ENCODE peak calls at places on chromosomes 3 and 15, in seven cellular contexts. X is NCI-H1092 treated with DMSO at 0.1 percent for 48 hours, A is amniotic stem cell, M is T-cell, F is T-helper 1 cell, Z is Right ventricle myocardium superior, B is aorta. I is an unnamed sample.

GRCh38 chr15:97867870-97868269 is 92.6 kb upstream of the ARRDC4 start:
- DNase-seq in Z (peak), A (no peak), X (no peak), M (no peak), B (no peak), F (no peak), I (no peak)

GRCh38 chr15:99454941-99455795 is 110.6 kb upstream of the MEF2A start:
- DNase-seq in X (no peak), B (peak), A (peak), Z (peak), F (no peak), M (no peak), I (peak)

GRCh38 chr3:140292154-140292553 is 357.2 kb downstream of the CLSTN2 start:
- DNase-seq in M (no peak), X (no peak), Z (no peak), A (no peak), F (no peak), B (no peak), I (no peak)

GRCh38 chr3:59388555-59389280 is 338.9 kb upstream of the CFAP20DC start:
- DNase-seq in M (no peak), B (no peak), X (no peak), Z (no peak), A (no peak), F (no peak), I (no peak)

GRCh38 chr3:188205992-188206416 is 52.0 kb downstream of the LPP start:
- DNase-seq in A (no peak), X (no peak), M (no peak), B (no peak), F (no peak), Z (no peak), I (no peak)

GRCh38 chr3:42264399-42265058 is 1.5 kb downstream of the CCK start:
- DNase-seq in A (no peak), M (no peak), X (peak), B (no peak), Z (peak), F (no peak), I (no peak)

GRCh38 chr15:50017522-50017921 is 101.5 kb downstream of the ATP8B4 start:
- DNase-seq in X (no peak), A (no peak), M (no peak), B (no peak), F (no peak), Z (no peak), I (no peak)

GRCh38 chr3:70488131-70488530 is 175.7 kb upstream of the MDFIC2 start:
- DNase-seq in Z (no peak), B (no peak), X (no peak), A (no peak), F (no peak), M (no peak), I (no peak)

GRCh38 chr3:157872902-157873301 is 233.3 kb downstream of the SHOX2 start:
- DNase-seq in Z (peak), A (no peak), M (no peak), F (no peak), B (no peak), X (no peak), I (no peak)

GRCh38 chr3:59839283-59839682 is 789.5 kb upstream of the CFAP20DC start:
- DNase-seq in F (no peak), X (no peak), Z (no peak), B (no peak), M (no peak), A (no peak), I (no peak)

GRCh38 chr15:94097567-94097966 is 133.8 kb upstream of the MCTP2 start:
- DNase-seq in A (no peak), B (no peak), Z (no peak), M (no peak), F (no peak), X (no peak), I (no peak)

GRCh38 chr15:64877435-64877834 is 34.3 kb upstream of the ANKDD1A start:
- DNase-seq in X (no peak), A (no peak), Z (peak), M (no peak), F (no peak), B (peak), I (peak)

GRCh38 chr15:47503884-47504283 is 213.4 kb upstream of the SEMA6D start:
- DNase-seq in X (peak), A (no peak), B (no peak), Z (no peak), F (no peak), M (no peak), I (no peak)

GRCh38 chr3:183099838-183100204 is 525 bp upstream of the MCCC1 start:
- DNase-seq in X (no peak), F (no peak), Z (no peak), A (no peak), M (no peak), B (no peak), I (no peak)

I was measured in tibial artery.